ENCODE peak calls at places on chromosome 3, in five cellular contexts. I is WTC11, T is IMR-90, O is A549, J is H1. S is an unnamed sample.

GRCh38 chr3:47225310-47225906 is 57.2 kb downstream of the KIF9 start:
- DNase-seq in I (no peak), T (peak), O (no peak), J (no peak), S (no peak)

GRCh38 chr3:42036483-42036823 is 54.7 kb upstream of the TRAK1 start:
- DNase-seq in I (no peak), T (peak), O (peak), J (no peak), S (peak)

GRCh38 chr3:186538779-186539178 is 5.4 kb downstream of the CRYGS start:
- DNase-seq in I (no peak), T (no peak), O (no peak), J (no peak), S (no peak)

GRCh38 chr3:111735271-111735758 is 123.8 kb upstream of the PHLDB2 start:
- DNase-seq in I (no peak), T (peak), O (peak), J (no peak), S (no peak)

GRCh38 chr3:117139681-117140080 is 430.1 kb downstream of the TUSC7 start:
- DNase-seq in I (no peak), T (no peak), O (no peak), J (no peak), S (no peak)

GRCh38 chr3:128584412-128585020 is 66.1 kb downstream of the RPN1 start:
- DNase-seq in I (peak), T (peak), O (peak), J (peak), S (peak)

GRCh38 chr3:10553586-10554235 is 48.3 kb upstream of the ATP2B2 start:
- DNase-seq in I (peak), T (no peak), O (no peak), J (peak), S (no peak)

GRCh38 chr3:111859974-111860859 is 1.2 kb downstream of the PHLDB2 start:
- DNase-seq in I (peak), T (peak), O (peak), J (peak), S (peak)

GRCh38 chr3:132783152-132783551 is 60.9 kb upstream of the NPHP3 start:
- DNase-seq in I (no peak), T (no peak), O (no peak), J (no peak), S (no peak)

GRCh38 chr3:195366200-195366910 is 76.5 kb downstream of the ACAP2 start:
- DNase-seq in I (no peak), T (no peak), O (no peak), J (no peak), S (no peak)

GRCh38 chr3:50930371-50931208 is 255.9 kb downstream of the DOCK3 start:
- DNase-seq in I (no peak), T (no peak), O (no peak), J (no peak), S (no peak)

DNA sequence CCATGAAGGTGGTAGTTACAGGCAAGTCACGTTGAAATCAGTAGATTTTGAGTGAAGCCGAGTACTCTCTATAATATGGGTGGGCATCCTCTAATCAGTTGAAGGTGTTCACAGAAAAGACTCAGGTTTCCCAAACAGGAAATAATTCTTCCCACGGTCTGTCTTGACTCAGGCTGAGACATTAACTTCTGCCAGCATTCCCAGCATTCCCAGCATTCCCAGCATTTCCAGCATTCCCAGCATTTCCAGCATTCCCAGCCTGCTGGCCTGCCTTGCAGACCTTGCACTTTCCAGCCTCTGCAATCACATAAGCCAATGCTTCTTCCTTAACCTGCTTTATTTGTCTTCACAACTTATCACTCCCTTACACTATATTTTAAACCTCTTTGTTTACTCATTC is 542.3 kb upstream of the ROBO2 start:
- DNase-seq in I (peak), T (peak), O (no peak), J (peak), S (no peak)
- TF ChIP-seq USF2 in I (no peak), T (no peak), O (no peak), J (no peak), S (no peak)

GRCh38 chr3:12286504-12286903 is 2.4 kb upstream of the PPARG start:
- DNase-seq in I (no peak), T (no peak), O (no peak), J (no peak), S (no peak)

GRCh38 chr3:12287727-12288465 is 974 bp upstream of the PPARG start:
- DNase-seq in I (peak), T (no peak), O (no peak), J (peak), S (peak)

GRCh38 chr3:12285003-12285555 is 3.8 kb upstream of the PPARG start:
- DNase-seq in I (no peak), T (no peak), O (no peak), J (no peak), S (no peak)

GRCh38 chr3:12288466-12289129 is at the start of gene PPARG:
- DNase-seq in I (peak), T (no peak), O (peak), J (peak), S (peak)

GRCh38 chr3:12286927-12287726 is 1.7 kb upstream of the PPARG start:
- DNase-seq in I (peak), T (no peak), O (no peak), J (peak), S (peak)
- TF ChIP-seq USF2 in I (no peak), T (no peak), O (no peak), J (no peak), S (no peak)

GRCh38 chr3:126454026-126454425 is 21.7 kb downstream of the ZXDC start:
- DNase-seq in I (no peak), T (no peak), O (no peak), J (no peak), S (no peak)
- TF ChIP-seq USF2 in I (no peak), T (no peak), O (no peak), J (no peak), S (no peak)

GRCh38 chr3:71128951-71129350 is 454.6 kb downstream of the FOXP1 start:
- DNase-seq in I (no peak), T (no peak), O (no peak), J (no peak), S (no peak)

GRCh38 chr3:71131385-71131871 is 452.1 kb downstream of the FOXP1 start:
- DNase-seq in I (no peak), T (no peak), O (no peak), J (no peak), S (no peak)

GRCh38 chr3:71129611-71130515 is 453.7 kb downstream of the FOXP1 start:
- DNase-seq in I (no peak), T (peak), O (no peak), J (no peak), S (no peak)

GRCh38 chr3:71131893-71132314 is 451.6 kb downstream of the FOXP1 start:
- DNase-seq in I (no peak), T (no peak), O (no peak), J (no peak), S (no peak)

DNA sequence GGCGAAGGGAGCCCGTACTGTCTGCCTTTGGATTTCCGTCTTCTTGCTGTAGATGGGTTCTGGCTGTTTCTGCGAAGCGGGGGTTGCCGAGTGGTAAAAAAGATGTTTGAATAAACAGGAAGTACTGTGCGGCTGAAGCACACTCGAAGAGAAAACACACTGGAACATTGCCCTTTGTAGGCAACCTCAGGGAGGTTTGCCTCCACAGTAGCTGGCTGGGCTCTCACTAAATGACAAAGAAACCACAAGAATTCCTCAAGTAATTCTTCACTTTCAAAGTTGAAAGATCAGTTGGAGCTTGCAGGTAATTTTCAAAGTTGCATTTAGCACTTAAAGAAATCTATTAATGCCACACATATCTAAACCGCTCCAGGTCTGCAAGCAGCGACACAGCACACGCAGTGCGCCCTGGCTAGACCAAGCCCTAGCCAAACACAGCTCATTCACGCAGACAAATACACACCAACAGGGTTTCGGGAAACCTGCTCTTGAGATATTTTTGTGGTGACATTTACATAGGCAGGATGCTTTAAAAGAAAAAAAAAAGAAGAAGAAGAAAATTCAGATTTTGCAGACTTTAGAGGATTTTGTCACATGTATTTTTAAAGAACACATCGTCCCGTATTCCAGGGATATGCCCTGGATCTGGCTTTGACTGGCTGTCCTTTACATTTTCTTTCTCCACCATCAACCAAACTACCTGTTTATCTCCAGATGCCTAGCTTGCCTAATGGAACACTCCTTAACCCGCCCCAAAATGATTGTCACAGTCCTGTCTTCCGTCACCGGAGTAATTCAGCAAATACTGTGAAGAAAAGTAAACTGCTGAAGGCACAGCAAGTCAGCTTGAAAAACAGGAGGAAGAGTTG is 452.8 kb downstream of the FOXP1 start:
- DNase-seq in I (no peak), T (peak), O (no peak), J (no peak), S (no peak)
- TF ChIP-seq USF2 in I (no peak), T (no peak), O (no peak), J (no peak), S (no peak)

GRCh38 chr3:158769519-158770253 is 32.2 kb upstream of the MFSD1 start:
- DNase-seq in I (no peak), T (no peak), O (no peak), J (no peak), S (no peak)
- TF ChIP-seq USF2 in I (no peak), T (no peak), O (no peak), J (no peak), S (no peak)

GRCh38 chr3:21826416-21826815 is 75.4 kb upstream of the ZNF385D start:
- DNase-seq in I (no peak), T (no peak), O (no peak), J (no peak), S (no peak)
- TF ChIP-seq USF2 in I (no peak), T (no peak), O (no peak), J (no peak), S (no peak)

GRCh38 chr3:73365756-73366397 is 258.9 kb downstream of the PDZRN3 start:
- DNase-seq in I (no peak), T (peak), O (no peak), J (no peak), S (no peak)
- TF ChIP-seq USF2 in I (no peak), T (no peak), O (no peak), J (no peak), S (no peak)

GRCh38 chr3:191139771-191140170 is 59.3 kb upstream of the OSTN start:
- DNase-seq in I (no peak), T (no peak), O (no peak), J (no peak), S (no peak)

GRCh38 chr3:191143224-191143623 is 55.8 kb upstream of the OSTN start:
- DNase-seq in I (no peak), T (no peak), O (no peak), J (no peak), S (no peak)

GRCh38 chr3:191138937-191139336 is 60.1 kb upstream of the OSTN start:
- DNase-seq in I (no peak), T (no peak), O (no peak), J (no peak), S (no peak)

GRCh38 chr3:191136347-191136746 is 62.7 kb upstream of the OSTN start:
- DNase-seq in I (no peak), T (peak), O (no peak), J (no peak), S (peak)

GRCh38 chr3:191141728-191142127 is 57.3 kb upstream of the OSTN start:
- DNase-seq in I (no peak), T (peak), O (peak), J (no peak), S (no peak)
- TF ChIP-seq USF2 in I (no peak), T (no peak), O (no peak), J (no peak), S (no peak)

S was measured in SK-N-SH.